ENCODE peak calls at places on chromosomes 5 and 9, in seven cellular contexts. H is GM12865; V is lower leg skin; I is hepatocyte; Q is A673; C is CD8-positive, alpha-beta memory T cell; N is CD8-positive, alpha-beta T cell. Z is an unnamed sample.

GRCh38 chr5:75622564-75622963 is 11.3 kb downstream of the ANKDD1B start:
- DNase-seq in N (no peak), H (no peak), C (no peak), Q (no peak), I (peak), V (no peak), Z (no peak)

GRCh38 chr5:165209101-165209727 is 1703.8 kb downstream of the MAT2B start:
- DNase-seq in C (no peak), Q (peak), V (no peak), H (peak), N (no peak), I (peak), Z (no peak)

GRCh38 chr9:95017062-95017461 is 290.6 kb downstream of the AOPEP start:
- DNase-seq in C (no peak), V (no peak), N (no peak), I (no peak), Q (no peak), H (no peak), Z (no peak)

GRCh38 chr5:52760695-52761366 is 26.9 kb upstream of the ITGA1 start:
- DNase-seq in N (no peak), Q (no peak), V (no peak), H (no peak), C (no peak), I (no peak), Z (no peak)

GRCh38 chr5:176789873-176790615 is 20.3 kb upstream of the UNC5A start:
- DNase-seq in C (no peak), Q (no peak), N (no peak), V (no peak), I (no peak), H (no peak), Z (no peak)

GRCh38 chr5:68924490-68925145 is 169.2 kb upstream of the SLC30A5 start:
- DNase-seq in H (no peak), Q (no peak), C (no peak), I (no peak), V (no peak), N (no peak), Z (no peak)

GRCh38 chr5:58517192-58517591 is 26.0 kb downstream of the GAPT start:
- DNase-seq in N (no peak), I (no peak), Q (no peak), C (no peak), H (no peak), V (no peak), Z (no peak)

GRCh38 chr9:96209407-96210031 is 92.5 kb downstream of the HSD17B3 start:
- DNase-seq in C (no peak), N (no peak), Q (no peak), I (peak), V (peak), H (no peak), Z (no peak)

GRCh38 chr5:41161271-41161670 is 52.1 kb downstream of the C6 start:
- DNase-seq in Q (no peak), I (no peak), H (no peak), C (no peak), N (no peak), V (no peak), Z (no peak)

GRCh38 chr5:124231240-124231639 is 515.2 kb downstream of the ZNF608 start:
- DNase-seq in C (no peak), I (no peak), V (no peak), N (no peak), H (no peak), Q (no peak), Z (no peak)

GRCh38 chr5:51881901-51882300 is 498.7 kb downstream of the ISL1 start:
- DNase-seq in H (no peak), C (no peak), I (no peak), V (no peak), N (no peak), Q (no peak), Z (no peak)

GRCh38 chr9:129761293-129761900 is 8.6 kb upstream of the PTGES start:
- DNase-seq in H (no peak), V (no peak), C (no peak), Q (no peak), I (no peak), N (no peak), Z (peak)

GRCh38 chr9:128902351-128903078 is 18.3 kb upstream of the PHYHD1 start:
- DNase-seq in I (no peak), Q (no peak), N (peak), C (peak), H (peak), V (peak), Z (peak)

GRCh38 chr5:115349001-115349817 is 52.8 kb upstream of the CCDC112 start:
- DNase-seq in I (peak), Q (peak), V (no peak), N (no peak), H (peak), C (no peak), Z (peak)

GRCh38 chr9:129170229-129170628 is 7.8 kb downstream of the IER5L start:
- DNase-seq in C (no peak), Q (no peak), N (no peak), H (peak), V (no peak), I (no peak), Z (no peak)

GRCh38 chr5:59562756-59563389 is 330.7 kb downstream of the PDE4D start:
- DNase-seq in Q (no peak), N (no peak), H (peak), I (no peak), V (no peak), C (no peak), Z (no peak)

GRCh38 chr5:59560553-59560952 is 333.0 kb downstream of the PDE4D start:
- DNase-seq in N (no peak), Q (no peak), H (no peak), C (no peak), V (no peak), I (no peak), Z (no peak)

GRCh38 chr5:59557572-59557971 is 336.0 kb downstream of the PDE4D start:
- DNase-seq in H (no peak), N (no peak), V (no peak), I (no peak), Q (no peak), C (no peak), Z (no peak)

GRCh38 chr5:59559847-59560246 is 333.7 kb downstream of the PDE4D start:
- DNase-seq in N (no peak), C (no peak), V (no peak), H (no peak), I (no peak), Q (no peak), Z (no peak)

DNA sequence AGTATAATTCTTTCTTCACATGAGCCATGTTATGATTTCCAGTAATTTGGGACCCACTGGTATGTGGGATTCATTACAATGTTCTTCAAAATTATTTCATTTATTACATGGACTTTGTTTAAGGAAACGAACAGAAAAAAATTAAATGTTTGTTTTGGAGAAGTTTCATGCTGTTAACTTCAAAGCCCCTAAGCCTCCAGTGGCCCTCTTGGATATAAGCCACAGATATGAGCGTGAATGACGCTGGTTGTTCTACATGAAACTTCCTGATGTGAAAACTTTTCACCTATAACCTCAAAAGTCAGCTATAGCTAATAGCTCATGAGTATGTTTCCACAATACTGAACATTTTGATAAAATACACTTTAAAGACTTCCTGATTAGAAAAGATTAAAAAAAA is 334.2 kb downstream of the PDE4D start:
- DNase-seq in V (no peak), N (no peak), C (no peak), H (no peak), I (no peak), Q (no peak), Z (no peak)
- H3K4me3 ChIP-seq in V (no peak), N (no peak), C (no peak), H (no peak), I (no peak), Q (no peak), Z (no peak)

GRCh38 chr5:128536229-128536860 is 1.7 kb downstream of the FBN2 start:
- DNase-seq in C (no peak), N (no peak), I (peak), Q (no peak), H (no peak), V (no peak), Z (no peak)

GRCh38 chr5:128537999-128538248 is at the start of gene FBN2:
- DNase-seq in N (no peak), Q (no peak), C (no peak), I (no peak), H (no peak), V (no peak), Z (no peak)

GRCh38 chr5:128537306-128537998 is 593 bp downstream of the FBN2 start:
- DNase-seq in H (no peak), Q (peak), V (no peak), N (no peak), C (no peak), I (peak), Z (peak)

GRCh38 chr5:128538249-128539037 is 398 bp upstream of the FBN2 start:
- DNase-seq in V (no peak), I (peak), Q (peak), H (no peak), C (no peak), N (no peak), Z (peak)

DNA sequence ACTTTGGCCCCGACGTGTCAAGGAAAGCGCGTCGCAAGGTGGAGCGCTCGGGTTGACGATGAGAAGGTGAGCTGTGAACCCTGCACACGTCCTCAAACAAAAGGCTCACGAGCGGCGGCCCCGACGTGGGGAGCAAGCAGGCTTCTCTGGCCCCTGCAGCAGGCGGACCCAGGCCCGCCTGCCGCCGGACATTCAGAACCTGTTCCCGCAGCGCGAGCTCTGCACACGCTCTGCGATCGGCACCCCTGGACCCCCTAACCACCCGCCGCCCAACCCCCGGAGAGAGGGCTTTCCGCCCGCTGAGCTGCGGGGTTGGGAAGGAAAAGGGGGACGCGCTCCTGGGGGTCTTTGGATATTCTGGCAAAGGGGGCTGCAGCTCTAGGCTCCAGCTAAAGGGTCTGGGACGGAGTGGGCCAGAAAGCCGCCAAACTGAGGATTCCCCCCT is 1.2 kb downstream of the FBN2 start:
- DNase-seq in C (no peak), N (no peak), Q (no peak), I (peak), H (no peak), V (no peak), Z (no peak)
- H3K4me3 ChIP-seq in C (no peak), N (no peak), Q (peak), I (peak), H (no peak), V (peak), Z (peak)

DNA sequence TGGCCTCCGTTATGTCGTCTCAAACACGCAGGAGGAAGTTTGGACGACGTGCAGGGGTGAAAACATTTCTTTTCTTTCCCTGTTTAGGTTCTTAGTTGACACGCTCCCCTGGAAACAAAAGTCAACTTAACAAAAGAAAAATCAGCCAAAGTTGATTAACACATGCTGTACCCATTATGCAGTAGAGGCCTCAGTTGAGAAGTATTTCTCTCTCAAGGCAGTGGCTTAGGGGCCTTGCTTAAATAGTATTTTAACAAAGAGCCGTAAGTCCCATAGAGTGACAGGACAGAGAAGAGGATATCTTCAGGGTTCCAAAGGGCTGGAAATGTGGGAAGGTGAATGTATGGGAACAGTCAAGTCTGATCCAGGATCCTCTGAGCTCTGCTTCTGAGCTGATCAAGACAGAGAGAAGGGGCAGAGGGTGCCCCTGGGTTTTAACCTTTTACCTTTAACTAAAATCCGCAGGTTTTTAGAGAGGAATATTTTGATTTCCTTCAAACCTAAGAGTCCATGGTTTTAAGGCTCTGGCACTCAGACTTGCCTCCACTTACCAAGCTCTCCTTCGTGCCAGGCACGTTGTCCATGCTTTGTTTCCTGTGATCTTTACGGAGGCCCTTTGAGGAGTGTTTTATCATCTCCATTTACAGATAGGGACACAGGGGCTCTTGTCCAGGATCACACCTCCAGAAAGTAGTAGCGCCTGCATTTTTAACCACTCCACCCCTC is 629 bp upstream of the CD74 start:
- DNase-seq in Q (no peak), V (no peak), N (no peak), H (no peak), C (no peak), I (peak), Z (no peak)
- H3K4me3 ChIP-seq in Q (no peak), V (no peak), N (peak), H (peak), C (peak), I (no peak), Z (peak)

GRCh38 chr5:146068136-146068717 is 37.1 kb downstream of the PLAC8L1 start:
- DNase-seq in V (no peak), H (no peak), I (no peak), C (no peak), N (no peak), Q (no peak), Z (no peak)
- H3K4me3 ChIP-seq in V (no peak), H (no peak), I (no peak), C (no peak), N (no peak), Q (no peak), Z (no peak)

DNA sequence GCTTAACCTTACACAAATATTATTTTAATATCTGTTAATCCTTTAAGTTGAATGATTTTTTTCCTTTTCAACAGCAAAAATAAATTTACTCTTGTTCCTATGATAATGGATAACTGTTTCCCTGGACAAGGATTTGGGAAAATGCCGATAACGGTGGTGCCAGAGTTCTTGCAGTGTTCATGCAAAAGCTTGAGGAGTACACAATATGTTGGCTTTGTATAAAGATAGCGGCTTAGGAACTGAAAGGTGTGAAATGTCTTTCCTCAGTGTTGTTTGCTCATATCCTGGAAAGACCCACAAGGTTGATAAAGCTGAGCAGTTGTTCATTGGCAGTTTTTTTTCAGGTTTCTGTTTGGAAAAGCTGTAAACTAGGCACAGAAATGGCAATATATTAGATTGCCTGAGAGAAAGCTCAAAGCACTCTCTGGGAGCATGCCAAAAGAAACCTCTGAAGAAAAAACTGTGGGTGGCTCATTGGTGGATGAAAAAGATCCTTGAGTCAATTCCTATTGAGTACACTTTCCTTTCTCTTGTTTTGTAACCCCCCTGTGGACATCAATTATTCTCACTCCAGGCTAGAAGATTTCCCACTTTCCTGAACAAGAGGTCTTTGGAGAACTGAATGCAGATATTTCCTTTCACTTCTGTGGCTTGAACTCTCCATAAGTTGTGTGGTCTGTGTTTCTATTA is 117.2 kb upstream of the RGMB start:
- DNase-seq in Q (peak), C (no peak), V (no peak), N (no peak), I (no peak), H (no peak), Z (no peak)
- H3K4me3 ChIP-seq in Q (no peak), C (no peak), V (no peak), N (no peak), I (no peak), H (no peak), Z (no peak)

DNA sequence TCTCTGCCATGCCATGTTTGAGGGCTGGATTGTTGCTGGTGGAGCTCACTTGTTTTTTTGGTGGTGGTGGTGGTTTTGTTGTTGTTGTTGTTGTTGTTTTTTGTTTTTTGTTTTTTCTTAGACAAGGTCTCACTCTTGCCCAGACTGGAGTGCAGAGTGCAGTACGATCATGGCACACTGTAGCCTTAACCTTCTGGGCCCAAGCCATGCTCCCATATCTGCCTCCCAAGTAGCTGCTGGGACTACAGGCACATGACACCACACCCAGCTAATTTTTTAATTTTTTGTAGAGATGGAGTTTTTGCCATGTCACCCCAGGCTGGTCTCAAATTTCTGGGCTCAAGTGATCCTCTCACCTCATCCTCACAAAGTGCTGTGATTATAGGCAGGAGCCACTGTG is 53.5 kb downstream of the NUP214 start:
- DNase-seq in V (no peak), C (no peak), Q (no peak), H (no peak), N (no peak), I (no peak), Z (no peak)
- H3K4me3 ChIP-seq in V (no peak), C (no peak), Q (no peak), H (no peak), N (no peak), I (no peak), Z (no peak)

DNA sequence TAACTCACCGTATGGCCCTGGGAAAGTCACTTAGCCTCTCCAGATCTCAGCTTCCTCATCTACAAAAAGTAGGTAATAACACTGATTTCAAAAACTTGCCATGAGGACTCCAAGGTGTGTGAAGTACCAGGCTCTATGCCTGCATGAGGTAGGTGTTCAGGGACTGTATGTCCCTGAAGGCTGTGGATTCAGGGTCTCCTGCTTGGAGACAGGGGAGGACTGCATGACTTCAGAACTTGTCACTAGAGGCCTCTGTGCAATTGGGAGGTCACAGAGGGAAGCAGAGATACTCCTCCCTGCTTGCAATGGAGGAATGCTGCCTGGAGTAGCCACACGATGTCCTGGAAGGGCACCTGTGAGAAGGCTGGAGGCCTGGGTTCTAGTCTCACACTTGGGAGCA is 2.2 kb downstream of the PDGFRB start:
- DNase-seq in I (no peak), N (no peak), Q (no peak), H (no peak), V (no peak), C (no peak), Z (no peak)
- H3K4me3 ChIP-seq in I (no peak), N (no peak), Q (no peak), H (no peak), V (no peak), C (no peak), Z (peak)

GRCh38 chr9:117725426-117725887 is 21.3 kb downstream of the TLR4 start:
- DNase-seq in I (no peak), H (no peak), V (no peak), C (no peak), N (no peak), Q (no peak), Z (no peak)
- H3K4me3 ChIP-seq in I (no peak), H (no peak), V (no peak), C (no peak), N (no peak), Q (no peak), Z (no peak)

GRCh38 chr5:150846651-150847333 is 471 bp downstream of the IRGM start:
- DNase-seq in H (peak), I (peak), V (no peak), Q (peak), N (peak), C (peak), Z (peak)
- H3K4me3 ChIP-seq in H (peak), I (no peak), V (no peak), Q (no peak), N (peak), C (peak), Z (no peak)